ENCODE peak calls at places on chromosomes 7 and 10, in ten cellular contexts. Z, D, U, B, G, E, R, P, I and T are unnamed samples.

GRCh38 chr7:157139142-157140117 is 704 bp downstream of the UBE3C start:
- DNase-seq in Z (peak; percentile 42), D (peak; percentile 31), U (peak; percentile 68), B (peak; percentile 96), G (peak; percentile 38), E (no peak), R (no peak), P (peak; percentile 30), I (no peak), T (peak; percentile 34)

GRCh38 chr10:33566426-33566825 is 232.0 kb upstream of the NRP1 start:
- DNase-seq in Z (no peak), D (no peak), U (no peak), B (no peak), G (no peak), E (no peak), R (no peak), P (no peak), I (no peak), T (no peak)

GRCh38 chr10:49605177-49605938 is 4.8 kb upstream of the SLC18A3 start:
- DNase-seq in Z (no peak), D (no peak), U (no peak), B (no peak), G (no peak), E (no peak), R (no peak), P (no peak), I (no peak), T (no peak)

GRCh38 chr10:72935358-72935757 is 19.2 kb downstream of the PLA2G12B start:
- DNase-seq in Z (no peak), D (no peak), U (no peak), B (no peak), G (peak; percentile 44), E (peak; percentile 10), R (no peak), P (no peak), I (no peak), T (no peak)

GRCh38 chr10:28393956-28394568 is 91.2 kb upstream of the MPP7 start:
- DNase-seq in Z (peak; percentile 73), D (peak; percentile 42), U (peak; percentile 55), B (no peak), G (peak; percentile 57), E (peak; percentile 69), R (peak; percentile 30), P (peak; percentile 52), I (peak; percentile 72), T (peak; percentile 61)

GRCh38 chr7:32941996-32942782 is 15.1 kb upstream of the FKBP9 start:
- DNase-seq in Z (peak; percentile 64), D (peak; percentile 42), U (peak; percentile 30), B (peak; percentile 92), G (peak; percentile 32), E (no peak), R (peak; percentile 33), P (peak; percentile 71), I (peak; percentile 86), T (peak; percentile 58)

GRCh38 chr10:74690393-74690792 is 136.0 kb upstream of the KAT6B start:
- DNase-seq in Z (no peak), D (no peak), U (no peak), B (no peak), G (no peak), E (no peak), R (no peak), P (no peak), I (no peak), T (no peak)

GRCh38 chr7:116097365-116098009 is 66.9 kb upstream of the TFEC start:
- DNase-seq in Z (peak; percentile 77), D (no peak), U (no peak), B (no peak), G (peak; percentile 58), E (peak; percentile 75), R (no peak), P (no peak), I (peak; percentile 23), T (no peak)

GRCh38 chr7:142859829-142860228 is 5.0 kb downstream of the EPHB6 start:
- DNase-seq in Z (peak; percentile 11), D (peak; percentile 68), U (peak; percentile 53), B (no peak), G (peak; percentile 2), E (no peak), R (peak; percentile 53), P (peak; percentile 76), I (no peak), T (peak; percentile 65)

GRCh38 chr7:131329176-131329570 is 1.5 kb downstream of the MKLN1 start:
- DNase-seq in Z (peak; percentile 38), D (no peak), U (no peak), B (no peak), G (no peak), E (no peak), R (no peak), P (no peak), I (no peak), T (no peak)

GRCh38 chr10:5428133-5428532 is 15.8 kb downstream of the NET1 start:
- DNase-seq in Z (no peak), D (no peak), U (no peak), B (no peak), G (no peak), E (no peak), R (no peak), P (no peak), I (no peak), T (no peak)

GRCh38 chr7:2445047-2445446 is 31.2 kb downstream of the GRIFIN start:
- DNase-seq in Z (no peak), D (no peak), U (no peak), B (no peak), G (no peak), E (no peak), R (no peak), P (no peak), I (peak; percentile 8), T (no peak)

GRCh38 chr7:84247591-84247990 is 53.0 kb upstream of the SEMA3A start:
- DNase-seq in Z (no peak), D (no peak), U (no peak), B (no peak), G (peak; percentile 91), E (no peak), R (no peak), P (no peak), I (no peak), T (no peak)

GRCh38 chr7:116782177-116782711 is 80.1 kb upstream of the CAPZA2 start:
- DNase-seq in Z (no peak), D (no peak), U (no peak), B (no peak), G (peak; percentile 48), E (no peak), R (no peak), P (no peak), I (no peak), T (no peak)

GRCh38 chr7:114087674-114088539 is 169.1 kb upstream of the PPP1R3A start:
- DNase-seq in Z (no peak), D (peak; percentile 16), U (peak; percentile 41), B (no peak), G (no peak), E (no peak), R (no peak), P (peak; percentile 27), I (no peak), T (no peak)

GRCh38 chr10:17801507-17801906 is 7.6 kb upstream of the MRC1 start:
- DNase-seq in Z (no peak), D (no peak), U (no peak), B (no peak), G (no peak), E (no peak), R (no peak), P (no peak), I (no peak), T (no peak)

GRCh38 chr10:92970301-92971070 is 90.1 kb upstream of the CYP26C1 start:
- DNase-seq in Z (no peak), D (no peak), U (no peak), B (no peak), G (peak; percentile 57), E (no peak), R (no peak), P (no peak), I (no peak), T (no peak)

GRCh38 chr7:39404910-39405309 is 161.3 kb upstream of the YAE1 start:
- DNase-seq in Z (no peak), D (no peak), U (no peak), B (no peak), G (no peak), E (no peak), R (no peak), P (no peak), I (no peak), T (no peak)
- H3K4me3 ChIP-seq in Z (no peak overlapping the region), D (no peak overlapping the region), U (no peak overlapping the region), B (no peak overlapping the region), G (no peak overlapping the region), E (no peak overlapping the region), R (no peak overlapping the region), P (no peak overlapping the region), I (no peak overlapping the region), T (no peak overlapping the region)

GRCh38 chr7:74182453-74183090 is 8.4 kb downstream of the EIF4H start:
- DNase-seq in Z (no peak), D (no peak), U (no peak), B (no peak), G (no peak), E (no peak), R (no peak), P (no peak), I (no peak), T (no peak)
- TF ChIP-seq POLR2A in Z (no peak), D (no peak), U (no peak), B (no peak), G (no peak), E (no peak), R (no peak), P (no peak), I (no peak), T (no peak)

DNA sequence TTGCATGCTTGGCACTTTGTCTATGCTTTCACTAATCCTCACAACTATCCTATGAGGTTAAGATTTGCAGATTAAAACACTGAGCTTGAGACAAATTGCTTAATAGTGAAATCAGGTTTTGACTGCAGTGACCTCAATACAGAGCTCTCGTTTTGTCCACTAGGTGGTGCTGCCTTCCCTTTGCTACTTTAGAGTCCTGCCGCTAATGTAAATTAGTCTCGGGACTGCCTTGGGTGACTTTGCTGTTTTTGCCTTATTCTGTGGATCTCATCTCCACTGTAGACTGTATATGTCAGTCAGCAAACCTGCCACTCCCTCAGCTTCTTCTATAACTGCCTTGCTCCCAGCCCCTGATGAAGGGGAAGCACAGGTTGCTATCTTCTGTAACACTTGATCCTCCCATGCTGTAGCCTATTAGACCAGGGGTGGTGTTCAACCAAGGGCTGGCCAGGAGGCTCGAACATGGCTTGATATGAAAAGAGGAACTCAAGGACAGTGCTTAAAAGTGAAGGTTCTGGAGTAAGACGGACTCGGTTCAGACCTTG is 26.0 kb downstream of the ASB4 start:
- DNase-seq in Z (peak; percentile 85), D (peak; percentile 56), U (peak; percentile 78), B (no peak), G (peak; percentile 63), E (peak; percentile 63), R (peak; percentile 69), P (peak; percentile 83), I (peak; percentile 65), T (peak; percentile 91)
- H3K4me3 ChIP-seq in Z (no peak overlapping the region), D (no peak overlapping the region), U (no peak overlapping the region), B (no peak overlapping the region), G (no peak overlapping the region), E (no peak overlapping the region), R (no peak overlapping the region), P (no peak overlapping the region), I (no peak overlapping the region), T (no peak overlapping the region)

DNA sequence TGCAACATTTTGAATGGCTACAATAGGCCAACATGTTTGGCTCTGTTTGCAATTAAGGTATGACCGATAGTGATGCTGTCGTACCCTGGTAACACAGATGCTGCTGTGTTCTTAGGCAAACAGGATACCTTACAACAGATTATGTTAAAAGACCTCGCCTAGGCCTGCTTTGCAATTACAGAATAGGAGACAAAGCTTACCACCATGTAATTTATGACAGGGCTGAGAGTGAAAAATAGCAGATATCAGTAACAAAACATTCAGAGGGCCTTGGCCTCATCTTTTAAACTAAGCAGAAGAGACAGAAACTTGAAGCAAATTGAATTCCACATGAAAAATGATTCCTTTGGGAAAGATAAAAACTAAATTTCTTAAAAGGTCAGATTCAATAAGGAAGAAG is 29.4 kb upstream of the ABLIM1 start:
- DNase-seq in Z (no peak), D (no peak), U (no peak), B (no peak), G (no peak), E (no peak), R (no peak), P (no peak), I (no peak), T (no peak)
- TF ChIP-seq POLR2A in Z (no peak), D (no peak), U (no peak), B (no peak), G (no peak), E (no peak), R (no peak), P (no peak), I (no peak), T (no peak)